ENCODE peak calls at places on chromosomes 12 and 14, in seven cellular contexts. One of them, this sample, is unnamed. For H3K36me3, the result is how much of the 10 kb centered on the place peaks cover.

GRCh38 chr12:7403466-7403865 is 40.5 kb downstream of the CD163L1 start:
- DNase-seq in testis: no peak
- DNase-seq in cardiac muscle cell: no peak
- DNase-seq in SJSA1: no peak
- DNase-seq in CD8-positive, alpha-beta memory T cell: no peak
- DNase-seq in body of pancreas: no peak
- DNase-seq in heart left ventricle: no peak
- DNase-seq in this sample: no peak

GRCh38 chr14:72608391-72609204 is 285.3 kb downstream of the DPF3 start:
- DNase-seq in testis: no peak
- DNase-seq in cardiac muscle cell: no peak
- DNase-seq in SJSA1: peak
- DNase-seq in CD8-positive, alpha-beta memory T cell: no peak
- DNase-seq in body of pancreas: no peak
- DNase-seq in heart left ventricle: no peak
- DNase-seq in this sample: no peak

GRCh38 chr14:38107216-38107631 is 100.5 kb upstream of the SSTR1 start:
- DNase-seq in testis: no peak
- DNase-seq in cardiac muscle cell: no peak
- DNase-seq in SJSA1: no peak
- DNase-seq in CD8-positive, alpha-beta memory T cell: no peak
- DNase-seq in body of pancreas: no peak
- DNase-seq in heart left ventricle: no peak
- DNase-seq in this sample: no peak

GRCh38 chr14:74014299-74014698 is 4.8 kb downstream of the ENTPD5 start:
- DNase-seq in testis: no peak
- DNase-seq in cardiac muscle cell: no peak
- DNase-seq in SJSA1: no peak
- DNase-seq in CD8-positive, alpha-beta memory T cell: no peak
- DNase-seq in body of pancreas: peak
- DNase-seq in heart left ventricle: no peak
- DNase-seq in this sample: no peak

GRCh38 chr12:62435337-62436163 is 31.1 kb upstream of the MON2 start:
- DNase-seq in testis: peak
- DNase-seq in cardiac muscle cell: peak
- DNase-seq in SJSA1: peak
- DNase-seq in CD8-positive, alpha-beta memory T cell: peak
- DNase-seq in body of pancreas: peak
- DNase-seq in heart left ventricle: peak
- DNase-seq in this sample: peak

GRCh38 chr14:103723176-103724081 is 7.8 kb downstream of the ZFYVE21 start:
- DNase-seq in testis: peak
- DNase-seq in cardiac muscle cell: no peak
- DNase-seq in SJSA1: no peak
- DNase-seq in CD8-positive, alpha-beta memory T cell: no peak
- DNase-seq in body of pancreas: no peak
- DNase-seq in heart left ventricle: no peak
- DNase-seq in this sample: no peak

GRCh38 chr14:22560638-22561365 is 28.2 kb downstream of the DAD1 start:
- DNase-seq in testis: no peak
- DNase-seq in cardiac muscle cell: no peak
- DNase-seq in SJSA1: no peak
- DNase-seq in CD8-positive, alpha-beta memory T cell: no peak
- DNase-seq in body of pancreas: peak
- DNase-seq in heart left ventricle: no peak
- DNase-seq in this sample: peak

GRCh38 chr12:56129210-56129691 is 1.2 kb downstream of the ESYT1 start:
- DNase-seq in testis: peak
- DNase-seq in cardiac muscle cell: peak
- DNase-seq in SJSA1: peak
- DNase-seq in CD8-positive, alpha-beta memory T cell: peak
- DNase-seq in body of pancreas: peak
- DNase-seq in heart left ventricle: peak
- DNase-seq in this sample: peak

GRCh38 chr12:116397148-116397547 is 119.7 kb upstream of the MED13L start:
- DNase-seq in testis: no peak
- DNase-seq in cardiac muscle cell: no peak
- DNase-seq in SJSA1: no peak
- DNase-seq in CD8-positive, alpha-beta memory T cell: no peak
- DNase-seq in body of pancreas: no peak
- DNase-seq in heart left ventricle: no peak
- DNase-seq in this sample: no peak

GRCh38 chr12:122080149-122081107 is 1.9 kb downstream of the MLXIP start:
- DNase-seq in testis: peak
- DNase-seq in cardiac muscle cell: no peak
- DNase-seq in SJSA1: peak
- DNase-seq in CD8-positive, alpha-beta memory T cell: no peak
- DNase-seq in body of pancreas: peak
- DNase-seq in heart left ventricle: no peak
- DNase-seq in this sample: peak

GRCh38 chr12:47205532-47206449 is 126.0 kb upstream of the AMIGO2 start:
- DNase-seq in testis: no peak
- DNase-seq in cardiac muscle cell: no peak
- DNase-seq in SJSA1: no peak
- DNase-seq in CD8-positive, alpha-beta memory T cell: no peak
- DNase-seq in body of pancreas: no peak
- DNase-seq in heart left ventricle: no peak
- DNase-seq in this sample: no peak

GRCh38 chr12:27573972-27574371 is 50.0 kb downstream of the PPFIBP1 start:
- DNase-seq in testis: no peak
- DNase-seq in cardiac muscle cell: no peak
- DNase-seq in SJSA1: peak
- DNase-seq in CD8-positive, alpha-beta memory T cell: no peak
- DNase-seq in body of pancreas: no peak
- DNase-seq in heart left ventricle: no peak
- DNase-seq in this sample: no peak

GRCh38 chr12:111741235-111741812 is 25.4 kb upstream of the ALDH2 start:
- DNase-seq in testis: peak
- DNase-seq in cardiac muscle cell: no peak
- DNase-seq in SJSA1: no peak
- DNase-seq in CD8-positive, alpha-beta memory T cell: no peak
- DNase-seq in body of pancreas: peak
- DNase-seq in heart left ventricle: no peak
- DNase-seq in this sample: peak

GRCh38 chr14:65260786-65261185 is 151.7 kb upstream of the FUT8 start:
- DNase-seq in testis: no peak
- DNase-seq in cardiac muscle cell: no peak
- DNase-seq in SJSA1: no peak
- DNase-seq in CD8-positive, alpha-beta memory T cell: no peak
- DNase-seq in body of pancreas: no peak
- DNase-seq in heart left ventricle: no peak
- DNase-seq in this sample: no peak

GRCh38 chr12:117013726-117014125 is 85.5 kb downstream of the TESC start:
- DNase-seq in testis: no peak
- DNase-seq in cardiac muscle cell: no peak
- DNase-seq in SJSA1: peak
- DNase-seq in CD8-positive, alpha-beta memory T cell: no peak
- DNase-seq in body of pancreas: no peak
- DNase-seq in heart left ventricle: no peak
- DNase-seq in this sample: no peak

GRCh38 chr12:116319316-116319715 is 41.8 kb upstream of the MED13L start:
- DNase-seq in testis: no peak
- DNase-seq in cardiac muscle cell: no peak
- DNase-seq in SJSA1: no peak
- DNase-seq in CD8-positive, alpha-beta memory T cell: no peak
- DNase-seq in body of pancreas: no peak
- DNase-seq in heart left ventricle: no peak
- DNase-seq in this sample: no peak

GRCh38 chr12:123696209-123696608 is 15.9 kb upstream of the ATP6V0A2 start:
- DNase-seq in testis: no peak
- DNase-seq in cardiac muscle cell: no peak
- DNase-seq in SJSA1: no peak
- DNase-seq in CD8-positive, alpha-beta memory T cell: no peak
- DNase-seq in body of pancreas: no peak
- DNase-seq in heart left ventricle: no peak
- DNase-seq in this sample: no peak

GRCh38 chr14:104756477-104757237 is 3.7 kb downstream of the SIVA1 start:
- DNase-seq in testis: no peak
- DNase-seq in cardiac muscle cell: no peak
- DNase-seq in SJSA1: no peak
- DNase-seq in CD8-positive, alpha-beta memory T cell: no peak
- DNase-seq in body of pancreas: no peak
- DNase-seq in heart left ventricle: no peak
- DNase-seq in this sample: no peak

GRCh38 chr14:104755621-104756020 is 2.7 kb downstream of the SIVA1 start:
- DNase-seq in testis: no peak
- DNase-seq in cardiac muscle cell: no peak
- DNase-seq in SJSA1: no peak
- DNase-seq in CD8-positive, alpha-beta memory T cell: no peak
- DNase-seq in body of pancreas: peak
- DNase-seq in heart left ventricle: no peak
- DNase-seq in this sample: no peak

GRCh38 chr14:104757238-104757585 is 4.3 kb downstream of the SIVA1 start:
- DNase-seq in testis: no peak
- DNase-seq in cardiac muscle cell: no peak
- DNase-seq in SJSA1: no peak
- DNase-seq in CD8-positive, alpha-beta memory T cell: no peak
- DNase-seq in body of pancreas: no peak
- DNase-seq in heart left ventricle: no peak
- DNase-seq in this sample: no peak

GRCh38 chr14:104757681-104758392 is 4.9 kb downstream of the SIVA1 start:
- DNase-seq in testis: no peak
- DNase-seq in cardiac muscle cell: no peak
- DNase-seq in SJSA1: no peak
- DNase-seq in CD8-positive, alpha-beta memory T cell: no peak
- DNase-seq in body of pancreas: no peak
- DNase-seq in heart left ventricle: no peak
- DNase-seq in this sample: no peak

GRCh38 chr14:104758981-104759975 is 6.3 kb downstream of the SIVA1 start:
- DNase-seq in testis: no peak
- DNase-seq in cardiac muscle cell: no peak
- DNase-seq in SJSA1: no peak
- DNase-seq in CD8-positive, alpha-beta memory T cell: no peak
- DNase-seq in body of pancreas: no peak
- DNase-seq in heart left ventricle: no peak
- DNase-seq in this sample: no peak
- H3K36me3 ChIP-seq in testis: under half
- H3K36me3 ChIP-seq in cardiac muscle cell: under half
- H3K36me3 ChIP-seq in SJSA1: half or more
- H3K36me3 ChIP-seq in CD8-positive, alpha-beta memory T cell: under half
- H3K36me3 ChIP-seq in body of pancreas: under half
- H3K36me3 ChIP-seq in heart left ventricle: half or more
- H3K36me3 ChIP-seq in this sample: under half

DNA sequence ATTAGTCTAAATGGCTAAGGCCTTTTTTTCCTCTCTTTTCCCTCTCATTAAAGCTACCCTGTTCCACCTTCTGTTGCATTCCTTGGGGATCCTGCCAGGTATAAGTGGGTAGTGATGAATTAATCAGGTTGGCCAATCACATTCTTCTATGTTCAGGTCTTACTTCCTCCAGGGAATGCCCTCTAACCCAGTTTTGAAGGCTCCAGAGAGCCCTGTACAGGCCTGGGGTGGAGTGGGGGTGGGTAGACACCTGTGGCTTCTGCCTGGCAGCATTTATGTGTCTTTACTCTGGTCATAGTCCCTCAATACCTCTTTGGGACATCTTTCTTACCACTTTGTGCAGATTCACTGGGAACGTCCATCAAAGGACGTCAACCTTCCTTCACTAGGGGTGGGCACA is 28.4 kb downstream of the HSPB8 start:
- DNase-seq in testis: no peak
- DNase-seq in cardiac muscle cell: no peak
- DNase-seq in SJSA1: no peak
- DNase-seq in CD8-positive, alpha-beta memory T cell: no peak
- DNase-seq in body of pancreas: no peak
- DNase-seq in heart left ventricle: no peak
- DNase-seq in this sample: no peak
- H3K27ac ChIP-seq in testis: no peak
- H3K27ac ChIP-seq in cardiac muscle cell: no peak
- H3K27ac ChIP-seq in SJSA1: no peak
- H3K27ac ChIP-seq in CD8-positive, alpha-beta memory T cell: no peak
- H3K27ac ChIP-seq in body of pancreas: no peak
- H3K27ac ChIP-seq in heart left ventricle: no peak
- H3K27ac ChIP-seq in this sample: no peak

DNA sequence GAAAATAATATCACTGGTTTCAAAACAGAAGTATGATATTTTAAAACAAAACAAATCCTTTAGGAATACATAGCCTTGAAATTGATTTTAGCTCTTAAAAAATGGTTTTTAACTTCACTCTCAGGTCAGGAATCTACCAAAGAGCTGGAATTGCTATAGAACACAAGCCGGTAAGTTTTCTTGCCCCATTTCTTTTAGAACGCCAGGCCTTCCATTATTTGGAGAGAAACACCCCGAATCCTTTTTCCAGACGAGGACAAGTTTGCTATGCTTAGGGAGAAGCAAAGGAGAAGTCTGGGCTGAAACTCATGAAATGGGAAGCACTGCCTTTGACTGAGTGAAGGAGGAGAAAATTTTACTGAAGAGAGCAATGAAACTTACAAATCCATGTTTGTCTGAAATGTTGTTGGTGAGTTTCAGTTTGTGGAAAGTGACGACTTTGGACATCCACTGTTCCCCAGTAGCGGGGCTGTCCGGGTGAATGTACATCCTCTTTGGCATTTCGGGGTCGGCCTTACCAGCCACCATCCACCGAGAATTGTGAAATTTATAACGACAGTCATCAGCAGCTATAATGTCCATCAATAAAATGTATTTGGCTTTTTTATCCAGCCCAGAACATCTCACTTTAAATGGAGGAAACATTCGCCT is 3.4 kb downstream of the TBX3 start:
- DNase-seq in testis: no peak
- DNase-seq in cardiac muscle cell: no peak
- DNase-seq in SJSA1: peak
- DNase-seq in CD8-positive, alpha-beta memory T cell: no peak
- DNase-seq in body of pancreas: no peak
- DNase-seq in heart left ventricle: no peak
- DNase-seq in this sample: no peak
- H3K4me3 ChIP-seq in testis: no peak
- H3K4me3 ChIP-seq in cardiac muscle cell: peak
- H3K4me3 ChIP-seq in SJSA1: peak
- H3K4me3 ChIP-seq in CD8-positive, alpha-beta memory T cell: no peak
- H3K4me3 ChIP-seq in body of pancreas: no peak
- H3K4me3 ChIP-seq in heart left ventricle: peak
- H3K4me3 ChIP-seq in this sample: peak

GRCh38 chr14:100467939-100468338 is 119.3 kb downstream of the BEGAIN start:
- DNase-seq in testis: no peak
- DNase-seq in cardiac muscle cell: no peak
- DNase-seq in SJSA1: no peak
- DNase-seq in CD8-positive, alpha-beta memory T cell: no peak
- DNase-seq in body of pancreas: no peak
- DNase-seq in heart left ventricle: no peak
- DNase-seq in this sample: no peak
- H3K36me3 ChIP-seq in testis: under half
- H3K36me3 ChIP-seq in cardiac muscle cell: under half
- H3K36me3 ChIP-seq in SJSA1: under half
- H3K36me3 ChIP-seq in CD8-positive, alpha-beta memory T cell: under half
- H3K36me3 ChIP-seq in body of pancreas: under half
- H3K36me3 ChIP-seq in heart left ventricle: under half
- H3K36me3 ChIP-seq in this sample: under half